ENCODE peak calls at places on chromosomes 16 and 17, in six cellular contexts. One of them, this sample, is unnamed.

GRCh38 chr17:59786536-59787319 is 79.3 kb downstream of the VMP1 start:
- DNase-seq in fibroblast of lung: peak
- DNase-seq in GM12865: peak
- DNase-seq in IMR-90: peak
- DNase-seq in fibroblast of the aortic adventitia: peak
- DNase-seq in endothelial cell of umbilical vein: peak
- DNase-seq in this sample: peak

GRCh38 chr17:4850236-4850635 is 17.1 kb downstream of the MINK1 start:
- DNase-seq in fibroblast of lung: no peak
- DNase-seq in GM12865: no peak
- DNase-seq in IMR-90: no peak
- DNase-seq in fibroblast of the aortic adventitia: no peak
- DNase-seq in endothelial cell of umbilical vein: no peak
- DNase-seq in this sample: no peak

GRCh38 chr17:55710410-55710809 is 12.3 kb downstream of the TMEM100 start:
- DNase-seq in fibroblast of lung: no peak
- DNase-seq in GM12865: no peak
- DNase-seq in IMR-90: no peak
- DNase-seq in fibroblast of the aortic adventitia: peak
- DNase-seq in endothelial cell of umbilical vein: no peak
- DNase-seq in this sample: no peak

GRCh38 chr17:63480192-63480784 is 3.4 kb downstream of the ACE start:
- DNase-seq in fibroblast of lung: no peak
- DNase-seq in GM12865: no peak
- DNase-seq in IMR-90: no peak
- DNase-seq in fibroblast of the aortic adventitia: no peak
- DNase-seq in endothelial cell of umbilical vein: no peak
- DNase-seq in this sample: no peak

GRCh38 chr17:11719203-11719602 is 120.9 kb downstream of the DNAH9 start:
- DNase-seq in fibroblast of lung: no peak
- DNase-seq in GM12865: no peak
- DNase-seq in IMR-90: no peak
- DNase-seq in fibroblast of the aortic adventitia: no peak
- DNase-seq in endothelial cell of umbilical vein: no peak
- DNase-seq in this sample: no peak

GRCh38 chr17:58059141-58059540 is 24.1 kb upstream of the DYNLL2 start:
- DNase-seq in fibroblast of lung: no peak
- DNase-seq in GM12865: no peak
- DNase-seq in IMR-90: no peak
- DNase-seq in fibroblast of the aortic adventitia: no peak
- DNase-seq in endothelial cell of umbilical vein: no peak
- DNase-seq in this sample: no peak

GRCh38 chr16:83924686-83925085 is 25.8 kb downstream of the MLYCD start:
- DNase-seq in fibroblast of lung: no peak
- DNase-seq in GM12865: no peak
- DNase-seq in IMR-90: no peak
- DNase-seq in fibroblast of the aortic adventitia: no peak
- DNase-seq in endothelial cell of umbilical vein: no peak
- DNase-seq in this sample: no peak

GRCh38 chr16:87728026-87728425 is 37.8 kb downstream of the KLHDC4 start:
- DNase-seq in fibroblast of lung: peak
- DNase-seq in GM12865: no peak
- DNase-seq in IMR-90: peak
- DNase-seq in fibroblast of the aortic adventitia: no peak
- DNase-seq in endothelial cell of umbilical vein: no peak
- DNase-seq in this sample: peak

GRCh38 chr16:53159781-53160436 is 105.1 kb downstream of the CHD9 start:
- DNase-seq in fibroblast of lung: peak
- DNase-seq in GM12865: peak
- DNase-seq in IMR-90: peak
- DNase-seq in fibroblast of the aortic adventitia: peak
- DNase-seq in endothelial cell of umbilical vein: peak
- DNase-seq in this sample: peak

GRCh38 chr17:81398170-81398854 is 3.1 kb downstream of the BAHCC1 start:
- DNase-seq in fibroblast of lung: peak
- DNase-seq in GM12865: no peak
- DNase-seq in IMR-90: peak
- DNase-seq in fibroblast of the aortic adventitia: no peak
- DNase-seq in endothelial cell of umbilical vein: peak
- DNase-seq in this sample: no peak

GRCh38 chr17:9284884-9285283 is 263.6 kb downstream of the NTN1 start:
- DNase-seq in fibroblast of lung: peak
- DNase-seq in GM12865: no peak
- DNase-seq in IMR-90: no peak
- DNase-seq in fibroblast of the aortic adventitia: peak
- DNase-seq in endothelial cell of umbilical vein: no peak
- DNase-seq in this sample: no peak

GRCh38 chr17:17749921-17750320 is 68.7 kb downstream of the RAI1 start:
- DNase-seq in fibroblast of lung: peak
- DNase-seq in GM12865: peak
- DNase-seq in IMR-90: peak
- DNase-seq in fibroblast of the aortic adventitia: peak
- DNase-seq in endothelial cell of umbilical vein: peak
- DNase-seq in this sample: no peak

GRCh38 chr16:80899804-80900592 is 95.6 kb upstream of the CDYL2 start:
- DNase-seq in fibroblast of lung: peak
- DNase-seq in GM12865: no peak
- DNase-seq in IMR-90: peak
- DNase-seq in fibroblast of the aortic adventitia: peak
- DNase-seq in endothelial cell of umbilical vein: peak
- DNase-seq in this sample: peak

GRCh38 chr17:32894245-32894644 is 17.3 kb upstream of the MYO1D start:
- DNase-seq in fibroblast of lung: no peak
- DNase-seq in GM12865: no peak
- DNase-seq in IMR-90: no peak
- DNase-seq in fibroblast of the aortic adventitia: no peak
- DNase-seq in endothelial cell of umbilical vein: no peak
- DNase-seq in this sample: no peak

GRCh38 chr17:6374271-6374691 is 60.6 kb downstream of the AIPL1 start:
- DNase-seq in fibroblast of lung: peak
- DNase-seq in GM12865: no peak
- DNase-seq in IMR-90: peak
- DNase-seq in fibroblast of the aortic adventitia: no peak
- DNase-seq in endothelial cell of umbilical vein: no peak
- DNase-seq in this sample: no peak

GRCh38 chr17:79339311-79339710 is 264.7 kb downstream of the ENGASE start:
- DNase-seq in fibroblast of lung: no peak
- DNase-seq in GM12865: no peak
- DNase-seq in IMR-90: no peak
- DNase-seq in fibroblast of the aortic adventitia: no peak
- DNase-seq in endothelial cell of umbilical vein: no peak
- DNase-seq in this sample: no peak

GRCh38 chr17:50863221-50863843 is 2.8 kb downstream of the TOB1 start:
- DNase-seq in fibroblast of lung: no peak
- DNase-seq in GM12865: peak
- DNase-seq in IMR-90: no peak
- DNase-seq in fibroblast of the aortic adventitia: peak
- DNase-seq in endothelial cell of umbilical vein: peak
- DNase-seq in this sample: no peak

DNA sequence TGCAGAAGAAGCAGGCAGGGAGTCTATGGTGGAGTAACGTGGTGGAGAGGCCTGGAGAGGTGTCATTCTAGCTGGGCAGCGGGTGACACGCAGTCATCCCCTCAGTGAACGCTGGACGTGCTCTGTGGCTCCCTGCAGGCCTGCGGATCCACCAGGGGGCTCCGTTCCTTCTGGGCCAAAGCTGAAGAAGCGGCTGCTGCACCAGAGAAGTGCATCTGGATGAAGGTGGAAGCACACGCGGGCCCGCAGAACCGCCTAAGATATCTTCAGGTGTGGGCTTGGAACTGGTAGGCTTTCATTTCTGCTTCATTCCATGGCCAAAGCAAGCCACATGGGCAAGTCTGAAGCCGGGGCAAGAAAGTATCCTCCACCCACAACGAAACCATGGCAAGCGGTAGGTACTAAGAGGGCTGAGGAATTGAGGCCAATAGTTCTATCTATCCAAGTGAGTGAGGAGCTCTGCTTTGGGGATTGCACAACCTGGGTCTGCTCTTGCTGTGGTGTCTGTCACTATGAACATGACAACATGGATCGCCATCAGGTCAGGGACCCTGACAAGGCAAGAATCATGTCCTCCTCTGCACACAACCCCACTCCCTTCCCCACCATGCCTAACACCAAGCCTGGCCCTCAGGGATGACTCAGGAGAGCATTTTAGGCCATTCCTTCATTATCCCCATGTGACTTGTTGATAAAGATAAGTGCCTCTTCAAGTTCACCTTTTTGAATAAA is 78.9 kb upstream of the FBXO47 start:
- DNase-seq in fibroblast of lung: no peak
- DNase-seq in GM12865: no peak
- DNase-seq in IMR-90: no peak
- DNase-seq in fibroblast of the aortic adventitia: no peak
- DNase-seq in endothelial cell of umbilical vein: no peak
- DNase-seq in this sample: no peak
- TF ChIP-seq CTCF in fibroblast of lung: no peak
- TF ChIP-seq CTCF in GM12865: no peak
- TF ChIP-seq CTCF in IMR-90: no peak
- TF ChIP-seq CTCF in fibroblast of the aortic adventitia: no peak
- TF ChIP-seq CTCF in endothelial cell of umbilical vein: no peak
- TF ChIP-seq CTCF in this sample: no peak

GRCh38 chr17:46108550-46109110 is 84.6 kb downstream of the KANSL1 start:
- DNase-seq in fibroblast of lung: no peak
- DNase-seq in GM12865: no peak
- DNase-seq in IMR-90: no peak
- DNase-seq in fibroblast of the aortic adventitia: no peak
- DNase-seq in endothelial cell of umbilical vein: peak
- DNase-seq in this sample: no peak
- H3K4me3 ChIP-seq in fibroblast of lung: no peak
- H3K4me3 ChIP-seq in GM12865: no peak
- H3K4me3 ChIP-seq in IMR-90: no peak
- H3K4me3 ChIP-seq in fibroblast of the aortic adventitia: no peak
- H3K4me3 ChIP-seq in endothelial cell of umbilical vein: no peak
- H3K4me3 ChIP-seq in this sample: no peak

DNA sequence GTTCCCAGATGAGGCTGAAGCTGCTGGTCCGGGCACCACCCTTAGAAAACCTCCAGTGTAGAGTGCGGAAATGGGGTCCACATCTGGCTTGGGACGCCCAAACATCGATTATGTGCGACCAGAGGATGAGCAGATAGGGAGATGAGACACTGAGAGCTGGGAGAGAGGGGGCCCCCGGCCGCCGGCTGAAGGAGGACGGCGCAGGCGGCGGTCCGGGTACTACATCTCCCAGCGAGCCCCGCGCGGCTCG is 182 bp upstream of the SPECC1 start:
- DNase-seq in fibroblast of lung: no peak
- DNase-seq in GM12865: no peak
- DNase-seq in IMR-90: no peak
- DNase-seq in fibroblast of the aortic adventitia: peak
- DNase-seq in endothelial cell of umbilical vein: no peak
- DNase-seq in this sample: no peak
- TF ChIP-seq CTCF in fibroblast of lung: no peak
- TF ChIP-seq CTCF in GM12865: no peak
- TF ChIP-seq CTCF in IMR-90: no peak
- TF ChIP-seq CTCF in fibroblast of the aortic adventitia: no peak
- TF ChIP-seq CTCF in endothelial cell of umbilical vein: no peak
- TF ChIP-seq CTCF in this sample: peak

GRCh38 chr16:1919680-1919998 is 1.4 kb upstream of the HS3ST6 start:
- DNase-seq in fibroblast of lung: no peak
- DNase-seq in GM12865: no peak
- DNase-seq in IMR-90: no peak
- DNase-seq in fibroblast of the aortic adventitia: no peak
- DNase-seq in endothelial cell of umbilical vein: no peak
- DNase-seq in this sample: no peak

GRCh38 chr16:1917665-1918111 is 527 bp downstream of the HS3ST6 start:
- DNase-seq in fibroblast of lung: no peak
- DNase-seq in GM12865: no peak
- DNase-seq in IMR-90: no peak
- DNase-seq in fibroblast of the aortic adventitia: no peak
- DNase-seq in endothelial cell of umbilical vein: no peak
- DNase-seq in this sample: no peak

GRCh38 chr16:1920727-1921155 is 2.5 kb upstream of the HS3ST6 start:
- DNase-seq in fibroblast of lung: no peak
- DNase-seq in GM12865: peak
- DNase-seq in IMR-90: no peak
- DNase-seq in fibroblast of the aortic adventitia: no peak
- DNase-seq in endothelial cell of umbilical vein: peak
- DNase-seq in this sample: no peak

GRCh38 chr16:1918312-1918889 is at the start of gene HS3ST6:
- DNase-seq in fibroblast of lung: no peak
- DNase-seq in GM12865: no peak
- DNase-seq in IMR-90: no peak
- DNase-seq in fibroblast of the aortic adventitia: no peak
- DNase-seq in endothelial cell of umbilical vein: no peak
- DNase-seq in this sample: no peak

DNA sequence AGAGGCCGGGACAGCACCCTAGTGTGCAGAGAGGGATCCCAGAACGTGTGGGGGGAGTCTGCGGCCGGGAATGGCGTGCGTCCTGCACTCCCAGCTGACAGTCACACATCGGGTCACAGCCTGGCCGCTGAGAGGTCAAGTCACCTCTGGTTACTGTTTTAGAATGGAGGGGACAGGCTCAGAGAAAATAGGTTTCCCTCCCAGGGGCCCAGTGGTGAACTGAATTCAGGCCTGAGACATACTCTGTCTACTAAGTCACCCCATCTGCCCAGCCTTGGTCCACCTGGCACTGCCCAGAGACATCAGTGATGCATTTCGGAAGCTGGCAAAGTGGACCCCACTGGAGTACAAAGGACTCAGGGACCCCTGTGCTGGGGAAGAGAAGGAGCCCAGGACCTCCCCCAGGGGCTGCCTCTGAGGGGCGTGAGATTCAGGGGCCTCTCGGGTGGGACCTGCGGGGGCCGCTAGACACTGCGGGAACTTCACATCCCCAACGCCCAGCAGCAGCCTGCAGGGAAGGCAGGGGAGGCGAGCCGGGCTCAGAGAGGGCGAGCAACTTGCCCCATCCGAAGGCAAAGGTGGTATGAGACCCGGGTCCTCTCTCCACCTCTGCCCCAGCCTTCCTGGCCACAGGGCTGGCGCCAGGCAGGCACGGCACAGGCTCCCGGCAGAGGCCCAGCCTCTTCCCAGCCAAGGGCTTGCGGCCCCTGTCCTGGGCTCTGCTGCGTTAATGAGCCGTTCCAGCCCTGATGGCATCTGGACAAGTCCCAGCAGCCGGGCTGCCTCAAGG is 870 bp upstream of the HS3ST6 start:
- DNase-seq in fibroblast of lung: no peak
- DNase-seq in GM12865: no peak
- DNase-seq in IMR-90: no peak
- DNase-seq in fibroblast of the aortic adventitia: no peak
- DNase-seq in endothelial cell of umbilical vein: no peak
- DNase-seq in this sample: no peak
- H3K4me3 ChIP-seq in fibroblast of lung: no peak
- H3K4me3 ChIP-seq in GM12865: no peak
- H3K4me3 ChIP-seq in IMR-90: no peak
- H3K4me3 ChIP-seq in fibroblast of the aortic adventitia: no peak
- H3K4me3 ChIP-seq in endothelial cell of umbilical vein: no peak
- H3K4me3 ChIP-seq in this sample: no peak

DNA sequence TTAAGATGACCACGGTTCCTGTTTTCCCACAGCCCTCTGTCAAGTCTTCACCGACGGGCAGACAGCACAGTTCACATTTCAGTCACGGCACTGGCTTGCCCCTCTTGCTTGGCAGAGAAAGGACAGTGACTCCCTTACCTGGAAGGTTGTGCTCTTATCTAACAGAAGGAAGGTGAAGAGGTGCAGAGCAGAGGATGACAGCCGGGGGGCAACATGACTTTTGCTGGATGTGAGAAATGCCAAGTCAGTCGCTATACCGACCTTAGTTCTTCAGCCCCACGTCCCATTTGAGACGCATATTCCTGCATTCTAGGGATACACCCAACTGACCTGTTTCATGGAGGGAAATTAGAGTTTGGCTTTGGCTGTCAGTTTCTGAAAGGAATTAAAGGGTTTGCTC is 492.3 kb downstream of the NPIPA7 start:
- DNase-seq in fibroblast of lung: no peak
- DNase-seq in GM12865: no peak
- DNase-seq in IMR-90: no peak
- DNase-seq in fibroblast of the aortic adventitia: no peak
- DNase-seq in endothelial cell of umbilical vein: no peak
- DNase-seq in this sample: no peak
- TF ChIP-seq CTCF in fibroblast of lung: no peak
- TF ChIP-seq CTCF in GM12865: no peak
- TF ChIP-seq CTCF in IMR-90: no peak
- TF ChIP-seq CTCF in fibroblast of the aortic adventitia: no peak
- TF ChIP-seq CTCF in endothelial cell of umbilical vein: no peak
- TF ChIP-seq CTCF in this sample: no peak

This sample was measured in astrocyte of the cerebellum.